ENCODE peak calls at places on chromosomes 7 and 10, in seven cellular contexts. J is endothelial cell, D is endodermal cell, Q is left lung, A is RWPE2, O is progenitor cell of endocrine pancreas, R is HL-60. U is an unnamed sample.

GRCh38 chr10:93352638-93353383 is 129.3 kb downstream of the MYOF start:
- DNase-seq in J (no peak), D (peak), Q (no peak), A (no peak), O (no peak), R (peak), U (no peak)

GRCh38 chr7:92179393-92179924 is 517 bp upstream of the LRRD1 start:
- DNase-seq in J (peak), D (peak), Q (no peak), A (no peak), O (no peak), R (no peak), U (no peak)

GRCh38 chr7:78588393-78588792 is 789.8 kb downstream of the PHTF2 start:
- DNase-seq in J (no peak), D (peak), Q (no peak), A (no peak), O (no peak), R (no peak), U (no peak)

GRCh38 chr10:132574783-132575319 is 37.3 kb downstream of the INPP5A start:
- DNase-seq in J (no peak), D (peak), Q (peak), A (no peak), O (no peak), R (no peak), U (no peak)

GRCh38 chr10:784377-784758 is 94.9 kb upstream of the DIP2C start:
- DNase-seq in J (no peak), D (peak), Q (no peak), A (no peak), O (no peak), R (no peak), U (peak)

GRCh38 chr7:91235211-91235832 is 28.9 kb upstream of the FZD1 start:
- DNase-seq in J (no peak), D (no peak), Q (peak), A (no peak), O (no peak), R (no peak), U (no peak)

GRCh38 chr7:130941322-130942210 is 207.6 kb upstream of the KLF14 start:
- DNase-seq in J (no peak), D (no peak), Q (peak), A (no peak), O (no peak), R (no peak), U (no peak)

GRCh38 chr7:15096853-15097252 is 194.3 kb upstream of the DGKB start:
- DNase-seq in J (no peak), D (no peak), Q (no peak), A (no peak), O (no peak), R (no peak), U (no peak)

GRCh38 chr10:35259769-35260397 is 76.4 kb upstream of the CCNY start:
- DNase-seq in J (no peak), D (no peak), Q (no peak), A (no peak), O (no peak), R (no peak), U (no peak)

GRCh38 chr7:138745189-138745588 is 44.0 kb upstream of the SVOPL start:
- DNase-seq in J (no peak), D (no peak), Q (no peak), A (no peak), O (no peak), R (no peak), U (no peak)

GRCh38 chr10:29297678-29298077 is 8.8 kb downstream of the LYZL1 start:
- DNase-seq in J (no peak), D (no peak), Q (no peak), A (no peak), O (no peak), R (no peak), U (no peak)

GRCh38 chr7:33722383-33723096 is 182.8 kb upstream of the BMPER start:
- DNase-seq in J (no peak), D (peak), Q (no peak), A (peak), O (peak), R (no peak), U (no peak)

GRCh38 chr7:125512373-125512772 is 582.7 kb upstream of the POT1 start:
- DNase-seq in J (no peak), D (no peak), Q (no peak), A (no peak), O (no peak), R (no peak), U (no peak)

GRCh38 chr10:78950656-78951587 is 117.8 kb upstream of the ZMIZ1 start:
- DNase-seq in J (no peak), D (no peak), Q (peak), A (peak), O (no peak), R (no peak), U (no peak)

GRCh38 chr7:23022258-23022745 is 8.4 kb upstream of the HYCC1 start:
- DNase-seq in J (no peak), D (no peak), Q (no peak), A (no peak), O (no peak), R (no peak), U (no peak)

GRCh38 chr10:86848747-86849146 is 92.3 kb downstream of the BMPR1A start:
- DNase-seq in J (no peak), D (no peak), Q (no peak), A (no peak), O (no peak), R (no peak), U (no peak)

GRCh38 chr7:157016024-157016351 is 5.5 kb upstream of the MNX1 start:
- DNase-seq in J (no peak), D (peak), Q (no peak), A (no peak), O (no peak), R (no peak), U (no peak)

GRCh38 chr10:5198386-5198785 is 1.7 kb downstream of the AKR1C4 start:
- DNase-seq in J (no peak), D (no peak), Q (no peak), A (no peak), O (no peak), R (no peak), U (no peak)

GRCh38 chr7:22809902-22810642 is 12.6 kb downstream of the TOMM7 start:
- DNase-seq in J (no peak), D (peak), Q (no peak), A (no peak), O (no peak), R (no peak), U (no peak)

GRCh38 chr7:373818-374705 is 84.1 kb downstream of the FOXL3 start:
- DNase-seq in J (no peak), D (peak), Q (peak), A (peak), O (no peak), R (no peak), U (no peak)

GRCh38 chr10:3741688-3742461 is 43.1 kb downstream of the KLF6 start:
- DNase-seq in J (no peak), D (no peak), Q (no peak), A (no peak), O (no peak), R (no peak), U (no peak)

GRCh38 chr10:47311193-47311899 is 10.9 kb upstream of the GDF2 start:
- DNase-seq in J (no peak), D (no peak), Q (no peak), A (no peak), O (no peak), R (peak), U (no peak)

GRCh38 chr10:13795653-13796555 is 209.1 kb downstream of the PRPF18 start:
- DNase-seq in J (no peak), D (no peak), Q (no peak), A (no peak), O (no peak), R (no peak), U (no peak)

GRCh38 chr10:133422821-133423771 is 1.3 kb downstream of the SPRN start:
- DNase-seq in J (no peak), D (peak), Q (no peak), A (no peak), O (no peak), R (no peak), U (no peak)

GRCh38 chr10:17062009-17062408 is 67.6 kb downstream of the CUBN start:
- DNase-seq in J (no peak), D (no peak), Q (no peak), A (no peak), O (no peak), R (no peak), U (no peak)

GRCh38 chr10:75097666-75098285 is 13.7 kb upstream of the SAMD8 start:
- DNase-seq in J (no peak), D (peak), Q (no peak), A (no peak), O (no peak), R (no peak), U (no peak)

GRCh38 chr7:29825750-29826529 is 19.6 kb downstream of the WIPF3 start:
- DNase-seq in J (no peak), D (no peak), Q (no peak), A (no peak), O (no peak), R (no peak), U (no peak)

GRCh38 chr7:127870231-127870907 is 160.9 kb downstream of the LRRC4 start:
- DNase-seq in J (no peak), D (no peak), Q (no peak), A (no peak), O (no peak), R (peak), U (no peak)

GRCh38 chr10:89426230-89426868 is 12.0 kb downstream of the IFIT5 start:
- DNase-seq in J (peak), D (no peak), Q (no peak), A (no peak), O (no peak), R (no peak), U (no peak)

GRCh38 chr10:100482181-100482833 is 19.5 kb downstream of the WNT8B start:
- DNase-seq in J (peak), D (peak), Q (peak), A (no peak), O (peak), R (no peak), U (no peak)
- TF ChIP-seq CTCF in J (peak), D (peak), Q (peak), A (peak), O (peak), R (peak), U (peak)

GRCh38 chr7:50449501-50449880 is 659 bp downstream of the FIGNL1 start:
- DNase-seq in J (no peak), D (no peak), Q (no peak), A (no peak), O (no peak), R (no peak), U (no peak)

GRCh38 chr7:50446542-50446960 is 3.6 kb downstream of the FIGNL1 start:
- DNase-seq in J (no peak), D (peak), Q (peak), A (peak), O (no peak), R (no peak), U (no peak)

GRCh38 chr7:50450691-50451051 is 521 bp upstream of the FIGNL1 start:
- DNase-seq in J (no peak), D (peak), Q (no peak), A (no peak), O (no peak), R (no peak), U (no peak)

GRCh38 chr7:50448823-50449222 is 1.3 kb downstream of the FIGNL1 start:
- DNase-seq in J (no peak), D (no peak), Q (no peak), A (no peak), O (no peak), R (no peak), U (no peak)

DNA sequence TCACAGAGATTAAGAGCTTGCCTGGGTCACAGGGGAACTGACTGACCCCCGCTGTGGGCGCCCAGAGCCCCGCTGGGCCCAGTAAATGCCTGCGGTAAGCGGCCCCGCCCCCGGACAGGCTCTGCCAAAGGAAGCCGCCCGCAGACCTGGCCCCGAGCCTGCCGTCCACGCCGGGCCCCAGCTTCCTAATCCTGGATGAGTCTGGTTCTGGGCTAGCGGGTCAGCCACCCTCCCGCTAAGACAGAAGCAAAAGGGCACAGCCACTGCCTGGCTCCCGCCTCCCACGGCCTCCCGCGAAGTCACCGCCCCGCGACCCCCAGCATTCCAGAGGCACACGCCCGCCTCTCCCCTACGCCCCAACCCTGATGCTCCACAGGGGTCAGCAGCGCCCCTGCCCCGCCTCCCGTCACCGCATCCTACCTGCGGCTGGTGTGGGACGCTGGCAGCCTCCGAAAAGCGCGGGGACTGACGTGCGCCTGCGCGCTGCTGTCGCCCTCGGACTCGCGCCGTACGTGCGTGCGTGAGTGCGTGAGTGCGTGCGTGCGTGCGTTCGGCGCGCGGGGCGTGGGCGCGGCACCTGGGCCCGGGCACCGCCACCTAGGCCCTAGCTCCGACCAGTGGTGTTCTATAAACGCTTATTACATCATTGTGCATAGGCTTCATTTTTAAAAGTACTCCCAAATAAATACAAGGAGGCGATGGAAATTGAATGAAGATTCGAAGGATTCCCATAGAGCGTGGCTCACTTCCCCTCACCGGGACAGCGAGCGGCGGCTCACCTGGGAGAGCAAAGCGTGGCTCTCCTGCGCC is at the start of gene FIGNL1:
- DNase-seq in J (peak), D (peak), Q (peak), A (no peak), O (peak), R (peak), U (no peak)
- TF ChIP-seq CTCF in J (no peak), D (no peak), Q (no peak), A (no peak), O (no peak), R (no peak), U (no peak)

DNA sequence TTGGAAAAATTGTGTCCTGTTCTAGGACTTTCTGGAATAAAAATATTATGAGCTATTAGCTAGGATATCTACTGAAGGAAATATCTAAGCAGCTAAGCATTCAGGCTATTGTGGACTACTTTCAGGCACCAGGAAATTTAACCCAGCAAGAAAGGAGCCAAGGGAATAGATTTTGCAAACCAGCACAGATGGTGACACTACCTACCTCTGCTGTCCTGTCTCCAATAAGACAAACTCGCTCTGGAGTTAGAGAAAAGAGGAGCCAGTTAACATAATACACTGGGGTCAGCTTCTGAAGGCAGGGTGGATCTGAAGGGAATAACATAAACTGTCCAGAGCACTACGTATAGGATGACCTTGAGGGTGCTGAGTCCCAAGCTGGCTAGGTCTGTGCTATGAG is 223.7 kb upstream of the PRSS58 start:
- DNase-seq in J (no peak), D (peak), Q (no peak), A (no peak), O (no peak), R (no peak), U (no peak)
- TF ChIP-seq CTCF in J (no peak), D (peak), Q (no peak), A (peak), O (no peak), R (no peak), U (no peak)

GRCh38 chr7:45217358-45217757 is 59.8 kb downstream of the RAMP3 start:
- DNase-seq in J (no peak), D (peak), Q (no peak), A (no peak), O (no peak), R (no peak), U (no peak)
- TF ChIP-seq CTCF in J (no peak), D (peak), Q (no peak), A (peak), O (peak), R (peak), U (no peak)

DNA sequence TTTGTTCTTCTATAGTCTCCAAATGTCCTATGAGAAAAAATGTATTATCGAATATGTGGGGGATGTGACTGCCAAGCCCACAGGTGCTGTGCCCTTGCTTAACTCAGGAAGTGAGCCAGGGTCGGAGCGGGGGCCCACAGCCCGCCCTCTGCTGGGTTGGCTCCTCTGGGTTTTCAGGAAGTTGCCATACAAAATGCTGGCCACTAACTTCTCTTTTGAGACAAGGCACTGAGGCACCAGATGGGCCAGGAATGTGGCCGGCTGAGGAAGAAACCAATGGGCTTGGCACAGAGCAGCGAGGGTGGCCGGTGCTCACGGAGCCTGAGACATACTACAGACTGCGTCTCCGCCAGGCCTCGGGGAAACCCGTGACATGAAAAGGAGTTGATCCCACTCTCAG is 58.9 kb downstream of the FAM53B start:
- DNase-seq in J (no peak), D (no peak), Q (peak), A (no peak), O (no peak), R (no peak), U (no peak)
- TF ChIP-seq CTCF in J (no peak), D (no peak), Q (no peak), A (no peak), O (no peak), R (no peak), U (no peak)

GRCh38 chr10:102641880-102642552 is 2.3 kb upstream of the TRIM8 start:
- DNase-seq in J (peak), D (peak), Q (peak), A (peak), O (peak), R (peak), U (peak)
- TF ChIP-seq CTCF in J (no peak), D (no peak), Q (no peak), A (no peak), O (no peak), R (no peak), U (no peak)

GRCh38 chr10:128211064-128211504 is 84.9 kb upstream of the MKI67 start:
- DNase-seq in J (no peak), D (peak), Q (no peak), A (no peak), O (no peak), R (no peak), U (no peak)
- TF ChIP-seq CTCF in J (no peak), D (no peak), Q (no peak), A (no peak), O (no peak), R (no peak), U (no peak)

GRCh38 chr7:83072576-83073517 is 89.8 kb downstream of the PCLO start:
- DNase-seq in J (no peak), D (no peak), Q (no peak), A (no peak), O (no peak), R (no peak), U (no peak)
- TF ChIP-seq CTCF in J (peak), D (peak), Q (no peak), A (peak), O (peak), R (no peak), U (no peak)

DNA sequence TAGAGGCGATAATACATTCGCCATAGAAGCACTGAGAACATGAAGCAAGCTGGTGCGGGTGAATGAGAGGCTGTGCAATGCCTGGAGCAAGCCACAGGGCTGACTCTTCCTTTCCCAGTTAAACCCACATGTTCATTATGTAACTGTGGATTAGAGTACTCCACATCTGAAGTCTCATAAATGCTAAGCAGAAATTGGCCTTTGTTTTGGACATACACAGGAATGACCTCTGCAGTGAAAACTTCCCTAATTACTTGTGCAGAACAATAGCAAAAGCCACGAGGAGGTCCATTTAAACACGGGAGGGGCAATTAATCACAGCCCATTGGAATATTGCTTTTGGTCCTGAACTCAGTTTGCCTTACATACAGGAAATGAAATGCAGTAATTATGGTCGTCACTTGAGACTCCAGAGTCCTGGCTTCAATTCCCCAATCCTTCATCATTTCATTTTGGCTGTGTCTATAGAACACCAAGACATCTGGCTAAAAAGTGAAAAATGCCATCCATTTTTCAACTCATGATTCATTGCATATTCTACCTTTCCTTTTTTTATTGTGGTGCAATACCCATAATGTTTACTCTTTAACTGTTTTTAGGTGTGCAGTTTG is 78.7 kb upstream of the CXCL12 start:
- DNase-seq in J (no peak), D (no peak), Q (no peak), A (no peak), O (no peak), R (no peak), U (no peak)
- TF ChIP-seq CTCF in J (no peak), D (no peak), Q (no peak), A (no peak), O (no peak), R (no peak), U (no peak)

DNA sequence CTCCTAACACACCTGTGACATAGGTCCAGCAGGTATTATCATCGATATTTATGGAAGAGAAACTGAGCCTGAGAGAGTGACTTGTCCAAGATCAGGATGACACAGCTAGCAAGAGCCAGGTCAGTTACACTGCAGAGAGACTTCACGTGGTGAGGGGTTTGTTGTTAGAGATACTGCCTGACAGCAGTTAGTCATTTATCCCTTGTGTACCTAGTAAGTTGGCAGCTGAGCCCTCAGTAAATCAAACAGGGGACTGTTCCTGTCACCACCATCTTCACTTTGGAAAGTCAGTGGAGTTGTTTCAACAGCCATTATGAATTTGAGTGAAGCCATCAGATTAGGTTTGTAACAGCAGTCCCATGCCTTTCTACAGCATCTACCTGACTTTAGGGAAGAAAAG is 87.5 kb upstream of the GATA3 start:
- DNase-seq in J (no peak), D (no peak), Q (no peak), A (no peak), O (no peak), R (no peak), U (no peak)
- TF ChIP-seq CTCF in J (no peak), D (no peak), Q (no peak), A (no peak), O (no peak), R (no peak), U (no peak)